ENCODE peak calls at places on chromosomes 4 and X, in seven cellular contexts. L is endothelial cell of umbilical vein, W is AG08395, C is stromal cell of bone marrow, G is activated T-helper 1 cell treated with Interleukin-2 at 50 U/mL for 16 hours, F is fibroblast of mammary gland, M is amniotic stem cell. N is an unnamed sample.

GRCh38 chr4:116531870-116532269 is 553.5 kb downstream of the TRAM1L1 start:
- DNase-seq in L (peak; percentile 89), W (no peak), C (no peak), G (no peak), F (no peak), M (no peak), N (no peak)

GRCh38 chrX:42442745-42443144 is 335.2 kb downstream of the PPP1R2C start:
- DNase-seq in L (no peak), W (no peak), C (no peak), G (no peak), F (no peak), M (no peak), N (no peak)

GRCh38 chrX:48961585-48962091 is 4.2 kb upstream of the OTUD5 start:
- DNase-seq in L (peak; percentile 24), W (no peak), C (no peak), G (no peak), F (no peak), M (no peak), N (no peak)

GRCh38 chr4:8182858-8183725 is 16.0 kb upstream of the SH3TC1 start:
- DNase-seq in L (peak; percentile 76), W (peak; percentile 82), C (peak; percentile 79), G (no peak), F (peak; percentile 95), M (no peak), N (no peak)

GRCh38 chr4:180560896-180561295 is 1682.3 kb upstream of the TENM3 start:
- DNase-seq in L (no peak), W (no peak), C (no peak), G (no peak), F (peak; percentile 20), M (peak; percentile 3), N (no peak)

GRCh38 chr4:76762136-76763130 is 135.5 kb downstream of the SOWAHB start:
- DNase-seq in L (no peak), W (no peak), C (no peak), G (no peak), F (no peak), M (no peak), N (no peak)

GRCh38 chrX:41116948-41117347 is 31.7 kb downstream of the USP9X start:
- DNase-seq in L (no peak), W (no peak), C (no peak), G (no peak), F (no peak), M (no peak), N (no peak)

GRCh38 chrX:48835524-48836329 is at the start of gene PCSK1N:
- DNase-seq in L (no peak), W (no peak), C (no peak), G (no peak), F (no peak), M (no peak), N (no peak)

GRCh38 chr4:3860061-3860912 is 94.1 kb downstream of the ADRA2C start:
- DNase-seq in L (no peak), W (no peak), C (no peak), G (no peak), F (no peak), M (no peak), N (no peak)

N was measured in dermis microvascular lymphatic vessel endothelial cell.